ENCODE peak calls at places on chromosomes 12 and 14, in seven cellular contexts. D is cardiac septum; B is NCI-H460; W is kidney glomerular epithelial cell; H is HEK293T; R is activated CD4-positive, CD25-positive, alpha-beta regulatory T cell; Q is Daoy. Z is an unnamed sample.

GRCh38 chr14:51644215-51644969 is 7.3 kb upstream of the FRMD6 start:
- DNase-seq in W (peak; percentile 33), H (no peak), R (no peak), Q (peak; percentile 25), D (no peak), B (no peak), Z (no peak)

GRCh38 chr12:55931780-55932545 is 1.0 kb downstream of the DGKA start:
- DNase-seq in W (peak; percentile 26), Q (peak; percentile 57), R (no peak), B (no peak), H (peak; percentile 42), D (peak; percentile 87), Z (no peak)

GRCh38 chr12:9707356-9707755 is 25.5 kb downstream of the CLECL1 start:
- DNase-seq in H (no peak), D (no peak), W (no peak), R (no peak), Q (no peak), B (no peak), Z (no peak)

GRCh38 chr12:11650697-11651281 is 1.3 kb downstream of the ETV6 start:
- DNase-seq in W (peak; percentile 71), D (no peak), B (peak; percentile 1), Q (no peak), R (no peak), H (no peak), Z (no peak)

GRCh38 chr12:103947871-103948555 is 17.7 kb upstream of the TDG start:
- DNase-seq in D (no peak), W (no peak), R (no peak), H (no peak), B (no peak), Q (no peak), Z (no peak)

GRCh38 chr14:67837011-67837624 is 17.5 kb downstream of the RAD51B start:
- DNase-seq in Q (peak; percentile 59), W (peak; percentile 75), R (no peak), B (peak; percentile 64), H (peak; percentile 18), D (no peak), Z (no peak)

GRCh38 chr12:8681129-8681902 is 16.5 kb upstream of the RIMKLB start:
- DNase-seq in R (no peak), W (no peak), D (no peak), Q (peak; percentile 74), B (peak; percentile 27), H (no peak), Z (no peak)

GRCh38 chr12:10165421-10165820 is 6.5 kb downstream of the OLR1 start:
- DNase-seq in R (no peak), D (no peak), W (no peak), B (no peak), Q (no peak), H (no peak), Z (no peak)

GRCh38 chr12:8867786-8868185 is 45.4 kb downstream of the A2ML1 start:
- DNase-seq in Q (no peak), H (no peak), B (no peak), R (no peak), W (no peak), D (no peak), Z (no peak)

GRCh38 chr14:77099425-77100167 is 1.5 kb downstream of the CIPC start:
- DNase-seq in R (no peak), D (no peak), Q (peak; percentile 49), W (no peak), H (peak; percentile 34), B (no peak), Z (no peak)

GRCh38 chr12:99746538-99746937 is 99.0 kb downstream of the GARIN6 start:
- DNase-seq in H (peak; percentile 6), Q (no peak), R (no peak), W (no peak), D (no peak), B (no peak), Z (no peak)

GRCh38 chr12:110694330-110694891 is 5.5 kb upstream of the HVCN1 start:
- DNase-seq in B (peak; percentile 59), Q (no peak), R (no peak), D (peak; percentile 80), W (no peak), H (no peak), Z (no peak)

GRCh38 chr14:35653045-35653444 is 119.1 kb downstream of the INSM2 start:
- DNase-seq in W (no peak), B (no peak), Q (no peak), R (no peak), H (no peak), D (no peak), Z (no peak)

GRCh38 chr12:52865090-52865944 is 16.5 kb upstream of the KRT78 start:
- DNase-seq in B (peak; percentile 78), W (peak; percentile 65), Q (peak; percentile 83), H (peak; percentile 85), D (no peak), R (no peak), Z (no peak)

GRCh38 chr12:6069452-6070093 is 54.9 kb downstream of the VWF start:
- DNase-seq in B (peak; percentile 14), D (no peak), Q (peak; percentile 72), H (no peak), W (peak; percentile 67), R (no peak), Z (no peak)

GRCh38 chr14:24313912-24314311 is 2.6 kb downstream of the LTB4R start:
- DNase-seq in B (no peak), W (no peak), H (no peak), D (no peak), Q (no peak), R (no peak), Z (no peak)

GRCh38 chr12:118645219-118645618 is 268.9 kb downstream of the SUDS3 start:
- DNase-seq in W (no peak), H (peak; percentile 10), B (peak; percentile 2), Q (no peak), R (no peak), D (no peak), Z (no peak)

GRCh38 chr12:67068204-67068731 is 200.9 kb upstream of the CAND1 start:
- DNase-seq in Q (peak; percentile 38), D (no peak), R (no peak), B (no peak), H (peak; percentile 24), W (peak; percentile 42), Z (no peak)

GRCh38 chr12:81128930-81129554 is 51.2 kb downstream of the ACSS3 start:
- DNase-seq in D (no peak), B (peak; percentile 58), R (no peak), H (peak; percentile 54), Q (peak; percentile 46), W (peak; percentile 34), Z (no peak)

GRCh38 chr14:104638190-104638589 is 33.6 kb upstream of the TMEM179 start:
- DNase-seq in R (no peak), D (no peak), Q (no peak), B (no peak), H (no peak), W (no peak), Z (no peak)

GRCh38 chr14:77124345-77125274 is 17.0 kb downstream of the ZDHHC22 start:
- DNase-seq in D (no peak), Q (peak; percentile 71), R (peak; percentile 61), H (peak; percentile 80), W (no peak), B (peak; percentile 26), Z (no peak)

GRCh38 chr14:75452900-75453816 is 25.3 kb downstream of the JDP2 start:
- DNase-seq in R (no peak), D (no peak), H (no peak), W (peak; percentile 68), B (no peak), Q (peak; percentile 19), Z (peak; percentile 38)

GRCh38 chr12:65306603-65307501 is 28.4 kb downstream of the MSRB3 start:
- DNase-seq in R (no peak), W (peak; percentile 32), H (peak; percentile 30), Q (peak; percentile 70), D (peak; percentile 86), B (peak; percentile 44), Z (no peak)

GRCh38 chr12:91326043-91327027 is 143.7 kb upstream of the DCN start:
- DNase-seq in B (peak; percentile 49), D (no peak), H (peak; percentile 20), R (no peak), Q (peak; percentile 8), W (peak; percentile 71), Z (no peak)

GRCh38 chr14:80609055-80609454 is 332.5 kb downstream of the CEP128 start:
- DNase-seq in B (no peak), Q (no peak), D (no peak), H (no peak), R (no peak), W (no peak), Z (no peak)

GRCh38 chr12:75889214-75889613 is 142.4 kb downstream of the PHLDA1 start:
- DNase-seq in W (no peak), Q (no peak), R (no peak), H (no peak), D (no peak), B (no peak), Z (no peak)

GRCh38 chr14:94571950-94572349 is 9.3 kb upstream of the SERPINA5 start:
- DNase-seq in B (no peak), W (no peak), R (no peak), Q (peak; percentile 25), D (peak; percentile 67), H (no peak), Z (peak; percentile 35)

GRCh38 chr12:25427328-25428249 is 125.5 kb downstream of the LMNTD1 start:
- DNase-seq in H (no peak), W (no peak), D (no peak), R (no peak), Q (no peak), B (no peak), Z (no peak)

GRCh38 chr14:71703477-71703876 is 228.8 kb upstream of the RGS6 start:
- DNase-seq in Q (no peak), H (no peak), R (no peak), B (no peak), D (no peak), W (no peak), Z (no peak)

GRCh38 chr12:110733857-110734373 is 8.8 kb downstream of the PPP1CC start:
- DNase-seq in H (no peak), Q (no peak), W (no peak), R (no peak), B (no peak), D (no peak), Z (no peak)

GRCh38 chr12:46219892-46220655 is 48.8 kb downstream of the SLC38A1 start:
- DNase-seq in Q (peak; percentile 63), R (peak; percentile 73), W (peak; percentile 52), B (no peak), H (no peak), D (no peak), Z (peak; percentile 62)

GRCh38 chr12:64077922-64078321 is 144.2 kb downstream of the KICS2 start:
- DNase-seq in D (no peak), B (no peak), Q (no peak), R (no peak), H (no peak), W (no peak), Z (no peak)

GRCh38 chr14:104598461-104599273 is 5.9 kb downstream of the TMEM179 start:
- DNase-seq in D (no peak), Q (no peak), R (no peak), W (no peak), B (no peak), H (no peak), Z (no peak)

GRCh38 chr12:105738036-105738435 is 400.7 kb downstream of the NUAK1 start:
- DNase-seq in B (no peak), R (no peak), H (no peak), D (peak; percentile 78), W (no peak), Q (peak; percentile 71), Z (no peak)